ENCODE peak calls at places on chromosomes 6 and 20, in four cellular contexts. J is K562, I is IMR-90, M is HepG2. N is an unnamed sample.
A peak's percentile ranks its signal among the peaks of the same experiment; 100 is the strongest.

GRCh38 chr6:90462102-90462501 is 124.8 kb downstream of the MAP3K7 start:
- DNase-seq in M (no peak), I (no peak), J (no peak), N (no peak)

GRCh38 chr6:33744001-33744848 is 2.5 kb downstream of the IP6K3 start:
- DNase-seq in M (peak; percentile 78), I (peak; percentile 70), J (peak; percentile 86), N (peak; percentile 69)

GRCh38 chr6:107400748-107401147 is 58.6 kb downstream of the PDSS2 start:
- DNase-seq in M (no peak), J (no peak), I (no peak), N (no peak)

GRCh38 chr6:108001696-108002231 is 43.8 kb upstream of the SEC63 start:
- DNase-seq in I (no peak), J (no peak), M (peak; percentile 96), N (peak; percentile 9)

GRCh38 chr20:59994697-59995122 is 36.5 kb downstream of the CDH26 start:
- DNase-seq in M (no peak), J (peak; percentile 38), I (peak; percentile 20), N (no peak)

GRCh38 chr6:133549252-133549925 is 308.2 kb downstream of the EYA4 start:
- DNase-seq in J (no peak), I (no peak), M (no peak), N (peak; percentile 51)

GRCh38 chr6:53044071-53044470 is 21.1 kb upstream of the FBXO9 start:
- DNase-seq in I (peak; percentile 72), J (no peak), M (no peak), N (no peak)

GRCh38 chr20:42752620-42753019 is 437.1 kb downstream of the PTPRT start:
- DNase-seq in I (no peak), J (no peak), M (no peak), N (no peak)

GRCh38 chr20:53797085-53797484 is 203.4 kb upstream of the ZNF217 start:
- DNase-seq in I (no peak), J (no peak), M (no peak), N (no peak)

DNA sequence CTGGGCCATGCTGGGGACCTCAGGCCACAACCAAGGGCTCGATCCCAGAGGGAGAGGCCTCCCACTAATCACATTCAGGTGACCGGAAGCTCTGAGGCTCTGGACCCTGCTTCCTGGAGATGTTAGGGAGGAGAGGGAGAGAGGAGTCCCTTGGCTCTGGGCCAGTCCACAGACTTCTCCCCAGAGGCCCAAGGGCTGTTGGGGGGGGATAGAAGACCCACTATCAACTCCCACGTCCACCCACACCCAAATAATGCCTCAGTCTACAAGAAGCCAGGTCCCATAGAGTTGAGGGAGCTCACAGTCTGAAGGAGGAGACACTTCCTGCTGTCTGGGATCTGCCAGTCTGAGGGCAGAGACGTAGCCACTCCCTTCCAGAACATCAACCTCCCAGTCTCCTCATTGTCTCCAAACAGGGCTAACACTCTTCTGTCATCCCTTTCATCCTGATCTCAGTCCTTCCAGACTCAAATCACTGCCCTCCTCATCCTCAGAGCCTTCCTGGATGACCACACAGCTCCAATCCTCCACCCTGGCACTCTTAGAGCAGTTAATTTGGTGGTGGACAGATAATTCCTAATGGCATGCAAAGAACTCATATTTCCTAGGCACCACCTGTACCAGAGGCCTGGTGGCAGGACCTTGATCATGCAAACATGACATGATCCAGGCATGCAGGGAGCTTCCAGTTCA is 69.9 kb downstream of the MRPL14 start:
- DNase-seq in M (no peak), J (no peak), I (peak; percentile 34), N (no peak)
- H3K4me1 ChIP-seq in M (peaks cover 82% of the 10 kb centered on the region), J (peaks cover 59% of the 10 kb centered on the region), I (peaks cover 63% of the 10 kb centered on the region), N (peaks cover 83% of the 10 kb centered on the region)

DNA sequence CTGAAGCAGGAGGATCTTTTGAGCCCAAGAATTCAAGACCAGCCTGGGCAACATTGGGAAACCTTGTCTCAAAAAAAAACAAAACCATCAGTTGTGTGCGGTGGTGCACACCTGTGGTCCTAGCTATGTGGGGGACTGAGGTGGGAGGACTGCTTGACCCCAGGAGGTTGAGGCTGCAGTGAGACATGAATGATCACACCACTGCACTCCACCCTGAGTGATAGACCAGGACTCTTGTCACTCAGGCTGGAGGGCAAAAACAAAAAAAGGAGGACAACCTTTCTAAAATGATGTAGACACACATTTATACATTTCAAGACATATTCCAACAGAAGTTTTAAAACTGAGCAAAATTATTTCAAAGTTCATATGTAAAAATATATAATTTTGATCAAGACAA is 45.1 kb downstream of the NOL7 start:
- DNase-seq in I (no peak), M (no peak), J (no peak), N (no peak)
- TF ChIP-seq MAZ in I (no peak), M (no peak), J (no peak), N (no peak)

GRCh38 chr20:48686238-48687096 is 141.3 kb downstream of the PREX1 start:
- DNase-seq in I (no peak), M (no peak), J (no peak), N (no peak)
- H3K4me1 ChIP-seq in I (peaks cover 13% of the 10 kb centered on the region), M (peaks cover 19% of the 10 kb centered on the region), J (peaks cover 13% of the 10 kb centered on the region), N (peaks cover 4% of the 10 kb centered on the region)

DNA sequence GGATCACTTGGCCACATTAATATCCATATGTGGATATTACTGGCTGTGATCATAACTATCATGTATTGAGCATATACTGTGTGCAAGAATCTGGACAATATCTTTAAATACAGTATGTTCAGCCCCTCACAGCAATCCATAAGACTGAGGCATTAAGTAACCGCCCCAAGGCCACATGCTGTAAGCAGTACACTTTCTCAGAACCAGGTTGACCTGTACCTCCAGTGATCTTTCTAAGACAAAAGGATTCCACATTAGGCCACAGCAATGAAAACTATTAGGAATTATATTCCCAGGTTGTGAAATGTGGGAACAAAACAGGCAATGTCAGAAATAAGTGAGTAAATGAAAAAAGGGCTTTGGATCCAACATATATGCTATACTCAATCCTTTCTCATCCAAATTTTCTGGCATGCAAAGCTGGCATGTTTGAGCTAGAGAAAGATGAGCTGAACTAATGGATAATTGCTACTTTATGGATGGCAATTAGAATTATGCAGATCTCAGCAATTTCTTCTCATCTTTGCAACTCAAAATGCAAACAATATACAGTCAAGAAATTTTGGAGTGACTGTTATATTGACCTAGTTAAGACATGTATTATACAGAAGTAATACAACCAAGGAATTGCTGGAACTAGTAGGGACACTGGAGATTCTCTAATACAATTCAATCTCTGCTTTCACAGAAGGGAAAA is 86.9 kb downstream of the KIF6 start:
- DNase-seq in M (no peak), J (no peak), I (no peak), N (no peak)
- TF ChIP-seq MAZ in M (no peak), J (no peak), I (no peak), N (no peak)

GRCh38 chr6:49950415-49950751 is 13.6 kb downstream of the DEFB114 start:
- DNase-seq in I (no peak), M (no peak), J (no peak), N (no peak)

GRCh38 chr6:49946835-49947234 is 17.1 kb downstream of the DEFB114 start:
- DNase-seq in J (no peak), I (no peak), M (no peak), N (no peak)

GRCh38 chr6:49951926-49952325 is 12.0 kb downstream of the DEFB114 start:
- DNase-seq in I (no peak), M (no peak), J (no peak), N (no peak)

GRCh38 chr6:49949062-49949461 is 14.9 kb downstream of the DEFB114 start:
- DNase-seq in J (peak; percentile 18), I (no peak), M (no peak), N (no peak)
- H3K4me1 ChIP-seq in J (no peaks in the 10 kb centered on the region), I (no peaks in the 10 kb centered on the region), M (no peaks in the 10 kb centered on the region), N (no peaks in the 10 kb centered on the region)